ENCODE peak calls at places on chromosomes 5 and 9, in seven cellular contexts. One of them, this sample, is unnamed.

GRCh38 chr5:4553130-4553529 is 587.0 kb upstream of the ADAMTS16 start:
- DNase-seq in colonic mucosa: no peak
- DNase-seq in endodermal cell: no peak
- DNase-seq in GM12865: no peak
- DNase-seq in uterus: no peak
- DNase-seq in epithelial cell of esophagus: no peak
- DNase-seq in neural progenitor cell: no peak
- DNase-seq in this sample: no peak

GRCh38 chr5:150513375-150514309 is 5.7 kb downstream of the NDST1 start:
- DNase-seq in uterus: no peak
- DNase-seq in neural progenitor cell: no peak
- DNase-seq in GM12865: peak; percentile 42
- DNase-seq in colonic mucosa: no peak
- DNase-seq in endodermal cell: no peak
- DNase-seq in epithelial cell of esophagus: no peak
- DNase-seq in this sample: no peak

GRCh38 chr5:123807177-123807900 is 295.4 kb downstream of the CSNK1G3 start:
- DNase-seq in colonic mucosa: no peak
- DNase-seq in epithelial cell of esophagus: peak; percentile 77
- DNase-seq in uterus: no peak
- DNase-seq in endodermal cell: no peak
- DNase-seq in GM12865: no peak
- DNase-seq in neural progenitor cell: peak; percentile 56
- DNase-seq in this sample: no peak

GRCh38 chr5:132087176-132087575 is 13.6 kb downstream of the CSF2 start:
- DNase-seq in GM12865: no peak
- DNase-seq in uterus: no peak
- DNase-seq in neural progenitor cell: no peak
- DNase-seq in endodermal cell: no peak
- DNase-seq in colonic mucosa: no peak
- DNase-seq in epithelial cell of esophagus: no peak
- DNase-seq in this sample: no peak

GRCh38 chr5:53826503-53826902 is 266.1 kb downstream of the NDUFS4 start:
- DNase-seq in endodermal cell: no peak
- DNase-seq in colonic mucosa: no peak
- DNase-seq in GM12865: no peak
- DNase-seq in epithelial cell of esophagus: no peak
- DNase-seq in uterus: no peak
- DNase-seq in neural progenitor cell: no peak
- DNase-seq in this sample: no peak

GRCh38 chr9:99601506-99601905 is 220.2 kb upstream of the NR4A3 start:
- DNase-seq in colonic mucosa: no peak
- DNase-seq in epithelial cell of esophagus: no peak
- DNase-seq in endodermal cell: no peak
- DNase-seq in uterus: no peak
- DNase-seq in neural progenitor cell: no peak
- DNase-seq in GM12865: no peak
- DNase-seq in this sample: no peak

GRCh38 chr5:106875591-106876297 is 795.0 kb downstream of the EFNA5 start:
- DNase-seq in uterus: no peak
- DNase-seq in GM12865: peak; percentile 66
- DNase-seq in endodermal cell: peak; percentile 91
- DNase-seq in neural progenitor cell: peak; percentile 11
- DNase-seq in epithelial cell of esophagus: peak; percentile 46
- DNase-seq in colonic mucosa: no peak
- DNase-seq in this sample: no peak

GRCh38 chr5:3659907-3660306 is 64.3 kb downstream of the IRX1 start:
- DNase-seq in endodermal cell: peak; percentile 39
- DNase-seq in GM12865: no peak
- DNase-seq in uterus: no peak
- DNase-seq in epithelial cell of esophagus: peak; percentile 38
- DNase-seq in colonic mucosa: no peak
- DNase-seq in neural progenitor cell: no peak
- DNase-seq in this sample: no peak

GRCh38 chr9:91824151-91824550 is 125.9 kb downstream of the ROR2 start:
- DNase-seq in neural progenitor cell: no peak
- DNase-seq in endodermal cell: no peak
- DNase-seq in GM12865: no peak
- DNase-seq in colonic mucosa: no peak
- DNase-seq in uterus: no peak
- DNase-seq in epithelial cell of esophagus: no peak
- DNase-seq in this sample: no peak

GRCh38 chr5:127705120-127705892 is 2.1 kb downstream of the CCDC192 start:
- DNase-seq in epithelial cell of esophagus: peak; percentile 47
- DNase-seq in colonic mucosa: no peak
- DNase-seq in GM12865: peak; percentile 14
- DNase-seq in neural progenitor cell: no peak
- DNase-seq in endodermal cell: no peak
- DNase-seq in uterus: peak; percentile 26
- DNase-seq in this sample: no peak

DNA sequence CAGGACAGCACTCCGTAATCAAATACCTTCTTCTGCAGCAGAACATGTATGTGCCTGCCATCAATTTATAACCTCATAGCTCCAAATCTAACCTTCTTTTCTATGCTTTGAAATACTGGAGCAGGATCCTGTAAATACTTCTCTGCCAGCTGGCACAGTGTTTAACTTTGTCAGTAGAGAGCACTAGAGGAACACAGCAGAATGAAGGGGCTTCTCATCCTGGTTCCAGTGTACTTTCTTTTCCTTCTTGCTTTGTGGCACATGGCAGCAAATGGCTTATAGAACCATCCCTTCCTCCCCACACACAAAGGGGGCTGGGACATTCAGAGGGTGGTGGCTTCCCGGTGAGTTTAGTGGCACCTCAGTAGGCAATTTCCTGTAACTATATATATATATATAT is 3.8 kb upstream of the FBXW11 start:
- DNase-seq in endodermal cell: no peak
- DNase-seq in colonic mucosa: no peak
- DNase-seq in epithelial cell of esophagus: peak; percentile 24
- DNase-seq in neural progenitor cell: peak; percentile 34
- DNase-seq in uterus: no peak
- DNase-seq in GM12865: no peak
- DNase-seq in this sample: no peak
- TF ChIP-seq CTCF in endodermal cell: peak; percentile 43
- TF ChIP-seq CTCF in colonic mucosa: no peak
- TF ChIP-seq CTCF in epithelial cell of esophagus: peak; percentile 32
- TF ChIP-seq CTCF in neural progenitor cell: peak; percentile 42
- TF ChIP-seq CTCF in uterus: no peak
- TF ChIP-seq CTCF in GM12865: peak; percentile 13
- TF ChIP-seq CTCF in this sample: no peak

GRCh38 chr5:129465945-129466344 is 5.8 kb downstream of the ADAMTS19 start:
- DNase-seq in epithelial cell of esophagus: no peak
- DNase-seq in uterus: no peak
- DNase-seq in GM12865: no peak
- DNase-seq in neural progenitor cell: no peak
- DNase-seq in colonic mucosa: no peak
- DNase-seq in endodermal cell: no peak
- DNase-seq in this sample: no peak

GRCh38 chr5:129459485-129460120 is 495 bp upstream of the ADAMTS19 start:
- DNase-seq in neural progenitor cell: peak; percentile 66
- DNase-seq in colonic mucosa: peak; percentile 27
- DNase-seq in uterus: peak; percentile 63
- DNase-seq in endodermal cell: peak; percentile 88
- DNase-seq in GM12865: no peak
- DNase-seq in epithelial cell of esophagus: peak; percentile 33
- DNase-seq in this sample: no peak

GRCh38 chr5:129461816-129462396 is 1.8 kb downstream of the ADAMTS19 start:
- DNase-seq in epithelial cell of esophagus: no peak
- DNase-seq in colonic mucosa: no peak
- DNase-seq in neural progenitor cell: no peak
- DNase-seq in uterus: peak; percentile 25
- DNase-seq in GM12865: no peak
- DNase-seq in endodermal cell: no peak
- DNase-seq in this sample: no peak

GRCh38 chr5:129460121-129460950 is at the start of gene ADAMTS19:
- DNase-seq in endodermal cell: peak; percentile 85
- DNase-seq in uterus: peak; percentile 43
- DNase-seq in neural progenitor cell: peak; percentile 68
- DNase-seq in colonic mucosa: peak; percentile 27
- DNase-seq in epithelial cell of esophagus: peak; percentile 88
- DNase-seq in GM12865: no peak
- DNase-seq in this sample: no peak

DNA sequence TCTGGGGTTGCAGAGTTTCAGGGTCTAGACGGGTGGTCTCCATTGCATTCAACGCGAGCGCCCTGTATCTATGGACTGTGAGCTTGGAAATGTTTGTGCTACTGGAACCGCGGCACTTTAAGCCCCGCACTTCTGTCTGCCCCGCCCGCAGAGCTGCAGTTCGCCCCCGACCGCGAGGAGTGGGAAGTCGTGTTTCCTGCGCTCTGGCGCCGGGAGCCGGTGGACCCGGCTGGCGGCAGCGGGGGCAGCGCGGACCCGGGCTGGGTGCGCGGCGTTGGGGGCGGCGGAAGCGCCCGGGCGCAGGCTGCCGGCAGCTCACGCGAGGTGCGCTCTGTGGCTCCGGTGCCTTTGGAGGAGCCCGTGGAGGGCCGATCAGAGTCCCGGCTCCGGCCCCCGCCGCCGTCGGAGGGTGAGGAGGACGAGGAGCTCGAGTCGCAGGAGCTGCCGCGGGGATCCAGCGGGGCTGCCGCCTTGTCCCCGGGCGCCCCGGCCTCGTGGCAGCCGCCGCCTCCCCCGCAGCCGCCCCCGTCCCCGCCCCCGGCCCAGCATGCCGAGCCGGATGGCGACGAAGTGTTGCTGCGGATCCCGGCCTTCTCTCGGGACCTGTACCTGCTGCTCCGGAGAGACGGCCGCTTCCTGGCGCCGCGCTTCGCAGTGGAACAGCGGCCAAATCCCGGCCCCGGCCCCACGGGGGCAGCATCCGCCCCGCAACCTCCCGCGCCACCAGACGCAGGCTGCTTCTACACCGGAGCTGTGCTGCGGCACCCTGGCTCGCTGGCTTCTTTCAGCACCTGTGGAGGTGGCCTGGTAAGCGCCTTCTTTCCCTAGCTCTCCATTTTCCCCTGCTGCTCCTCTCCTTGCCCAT is 1.1 kb downstream of the ADAMTS19 start:
- DNase-seq in epithelial cell of esophagus: peak; percentile 49
- DNase-seq in GM12865: peak; percentile 24
- DNase-seq in endodermal cell: peak; percentile 88
- DNase-seq in neural progenitor cell: peak; percentile 80
- DNase-seq in colonic mucosa: peak; percentile 52
- DNase-seq in uterus: peak; percentile 69
- DNase-seq in this sample: no peak
- TF ChIP-seq CTCF in epithelial cell of esophagus: peak; percentile 36
- TF ChIP-seq CTCF in GM12865: peak; percentile 15
- TF ChIP-seq CTCF in endodermal cell: peak; percentile 74
- TF ChIP-seq CTCF in neural progenitor cell: peak; percentile 58
- TF ChIP-seq CTCF in colonic mucosa: peak; percentile 35
- TF ChIP-seq CTCF in uterus: no peak
- TF ChIP-seq CTCF in this sample: no peak

DNA sequence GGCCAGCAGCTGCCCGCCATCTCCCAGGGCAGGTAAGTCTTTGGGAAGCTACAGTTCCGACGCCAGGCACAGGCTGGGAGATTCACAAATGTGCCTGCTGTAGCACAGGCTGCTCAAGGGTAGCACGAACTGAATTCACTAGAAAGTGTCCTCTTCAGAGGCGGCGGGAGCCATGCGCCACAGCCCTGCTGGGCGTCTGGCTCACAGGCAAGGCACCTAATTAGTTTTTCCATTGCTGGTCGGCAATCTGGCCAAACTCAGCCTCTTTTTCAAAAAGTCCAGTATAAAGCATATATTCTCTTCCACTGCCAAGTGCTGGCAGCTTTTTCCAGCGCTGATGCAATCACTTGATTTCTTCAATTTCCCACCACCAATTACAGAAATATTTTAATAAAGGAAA is 128.9 kb upstream of the RAPGEF1 start:
- DNase-seq in endodermal cell: no peak
- DNase-seq in colonic mucosa: no peak
- DNase-seq in neural progenitor cell: peak; percentile 39
- DNase-seq in epithelial cell of esophagus: no peak
- DNase-seq in uterus: no peak
- DNase-seq in GM12865: no peak
- DNase-seq in this sample: no peak
- TF ChIP-seq CTCF in endodermal cell: no peak
- TF ChIP-seq CTCF in colonic mucosa: no peak
- TF ChIP-seq CTCF in neural progenitor cell: no peak
- TF ChIP-seq CTCF in epithelial cell of esophagus: no peak
- TF ChIP-seq CTCF in uterus: no peak
- TF ChIP-seq CTCF in GM12865: no peak
- TF ChIP-seq CTCF in this sample: no peak

GRCh38 chr5:67375606-67376005 is 179.0 kb upstream of the CD180 start:
- DNase-seq in neural progenitor cell: no peak
- DNase-seq in GM12865: peak; percentile 19
- DNase-seq in endodermal cell: no peak
- DNase-seq in epithelial cell of esophagus: no peak
- DNase-seq in colonic mucosa: no peak
- DNase-seq in uterus: no peak
- DNase-seq in this sample: no peak
- TF ChIP-seq CTCF in neural progenitor cell: no peak
- TF ChIP-seq CTCF in GM12865: peak; percentile 25
- TF ChIP-seq CTCF in endodermal cell: peak; percentile 33
- TF ChIP-seq CTCF in epithelial cell of esophagus: no peak
- TF ChIP-seq CTCF in colonic mucosa: no peak
- TF ChIP-seq CTCF in uterus: no peak
- TF ChIP-seq CTCF in this sample: no peak

GRCh38 chr5:39106332-39106731 is 32.1 kb upstream of the RICTOR start:
- DNase-seq in neural progenitor cell: no peak
- DNase-seq in endodermal cell: no peak
- DNase-seq in colonic mucosa: no peak
- DNase-seq in uterus: no peak
- DNase-seq in epithelial cell of esophagus: peak; percentile 21
- DNase-seq in GM12865: no peak
- DNase-seq in this sample: no peak
- TF ChIP-seq CTCF in neural progenitor cell: peak; percentile 22
- TF ChIP-seq CTCF in endodermal cell: peak; percentile 50
- TF ChIP-seq CTCF in colonic mucosa: no peak
- TF ChIP-seq CTCF in uterus: peak; percentile 12
- TF ChIP-seq CTCF in epithelial cell of esophagus: peak; percentile 24
- TF ChIP-seq CTCF in GM12865: no peak
- TF ChIP-seq CTCF in this sample: no peak

DNA sequence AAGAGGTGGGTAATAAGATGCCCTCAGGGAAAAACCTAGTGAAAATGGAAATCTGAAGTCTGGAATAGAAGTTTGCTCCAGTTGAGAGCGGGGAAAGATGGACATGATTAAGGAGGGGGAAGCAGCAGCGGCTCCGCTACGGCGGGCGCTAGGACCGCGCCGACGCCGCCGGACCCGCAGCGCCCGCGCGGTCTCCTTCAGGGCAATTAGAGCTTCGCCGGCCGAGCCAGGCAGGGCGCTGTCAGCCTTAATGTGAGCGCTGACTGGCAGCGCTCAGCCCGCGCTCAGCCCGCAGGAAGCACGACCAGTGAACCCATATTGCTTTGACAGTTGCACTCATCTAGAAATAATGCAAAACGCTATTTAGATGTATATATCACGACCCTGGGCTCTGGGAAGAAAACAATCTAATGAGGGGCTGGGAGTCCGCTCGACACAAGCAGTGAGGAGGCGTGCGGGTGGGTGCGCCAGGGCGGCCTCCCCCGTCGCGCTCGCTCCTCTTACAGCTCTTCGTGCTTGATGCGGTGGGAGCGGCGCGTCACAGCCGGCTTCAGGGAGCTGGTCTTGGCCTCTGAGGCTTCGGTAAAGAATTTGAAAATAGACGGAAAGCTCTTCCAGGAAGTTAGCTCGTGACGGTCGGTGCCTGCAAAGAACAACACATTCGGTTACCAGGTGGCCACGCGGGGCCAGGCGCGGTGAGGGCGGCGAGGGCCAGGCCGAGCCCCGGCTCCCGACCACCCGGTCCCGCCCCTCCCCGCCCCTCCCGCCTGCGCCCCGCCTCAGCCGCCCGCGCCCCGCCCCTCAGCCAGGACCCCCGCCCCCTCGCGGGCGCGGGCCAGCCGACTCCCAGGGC is 37.7 kb downstream of the NR2F1 start:
- DNase-seq in colonic mucosa: peak; percentile 76
- DNase-seq in endodermal cell: peak; percentile 91
- DNase-seq in neural progenitor cell: peak; percentile 94
- DNase-seq in epithelial cell of esophagus: peak; percentile 77
- DNase-seq in GM12865: peak; percentile 81
- DNase-seq in uterus: peak; percentile 31
- DNase-seq in this sample: no peak
- TF ChIP-seq CTCF in colonic mucosa: no peak
- TF ChIP-seq CTCF in endodermal cell: peak; percentile 42
- TF ChIP-seq CTCF in neural progenitor cell: peak; percentile 14
- TF ChIP-seq CTCF in epithelial cell of esophagus: peak; percentile 6
- TF ChIP-seq CTCF in GM12865: peak; percentile 6
- TF ChIP-seq CTCF in uterus: no peak
- TF ChIP-seq CTCF in this sample: no peak